ENCODE peak calls at places on chromosomes 11 and 22, in four cellular contexts. P is CMK, Q is GM06990, I is A673. B is an unnamed sample.
A peak's percentile ranks its signal among the peaks of the same experiment; 100 is the strongest.

GRCh38 chr11:46457659-46458058 is 66.1 kb upstream of the CHRM4 start:
- DNase-seq in I (no peak), Q (no peak), P (no peak), B (no peak)

GRCh38 chr11:19696904-19697303 is 15.7 kb upstream of the NAV2 start:
- DNase-seq in I (no peak), P (no peak), Q (no peak), B (no peak)

GRCh38 chr11:1928891-1929541 is 9.5 kb downstream of the TNNT3 start:
- DNase-seq in I (no peak), Q (no peak), P (no peak), B (no peak)

GRCh38 chr11:81165164-81165563 is 1568.5 kb downstream of the FAM181B start:
- DNase-seq in P (no peak), Q (no peak), I (peak; percentile 61), B (no peak)

GRCh38 chr11:122817121-122817520 is 21.2 kb upstream of the CRTAM start:
- DNase-seq in I (no peak), P (no peak), Q (no peak), B (no peak)

GRCh38 chr11:72120930-72121329 is 8.4 kb upstream of the ANAPC15 start:
- DNase-seq in Q (no peak), P (no peak), I (no peak), B (no peak)

GRCh38 chr22:39519681-39520053 is 695 bp upstream of the ATF4 start:
- DNase-seq in I (no peak), P (no peak), Q (no peak), B (peak; percentile 68)

GRCh38 chr22:48832592-48832991 is 995.1 kb downstream of the BRD1 start:
- DNase-seq in Q (no peak), P (no peak), I (no peak), B (no peak)

GRCh38 chr11:45569776-45570175 is 95.6 kb downstream of the CHST1 start:
- DNase-seq in P (no peak), I (no peak), Q (no peak), B (no peak)

B was measured in BE2C.